ENCODE peak calls at places on chromosomes 6 and 20, in eight cellular contexts. C is foreskin fibroblast; A is uterus; D is fibroblast of lung; G is mucosa of descending colon; E is cardiac muscle cell; J is CD8-positive, alpha-beta T cell; Y is IMR-90. U is an unnamed sample.

GRCh38 chr6:87791485-87791884 is 89.5 kb upstream of the AKIRIN2 start:
- DNase-seq in C (no peak), A (no peak), D (no peak), G (no peak), E (no peak), J (no peak), Y (no peak), U (no peak)

GRCh38 chr6:32153252-32153834 is 598 bp upstream of the PPT2 start:
- DNase-seq in C (no peak), A (peak; percentile 49), D (peak; percentile 52), G (peak; percentile 38), E (peak; percentile 82), J (no peak), Y (peak; percentile 41), U (no peak)

GRCh38 chr6:140641412-140641811 is 1267.0 kb upstream of the CITED2 start:
- DNase-seq in C (no peak), A (no peak), D (no peak), G (no peak), E (no peak), J (no peak), Y (no peak), U (no peak)

GRCh38 chr6:132161283-132161682 is 210.1 kb upstream of the CCN2 start:
- DNase-seq in C (peak; percentile 33), A (no peak), D (peak; percentile 60), G (peak; percentile 9), E (peak; percentile 31), J (no peak), Y (peak; percentile 80), U (peak; percentile 35)

GRCh38 chr6:164152611-164153010 is 738.1 kb downstream of the QKI start:
- DNase-seq in C (no peak), A (no peak), D (peak; percentile 10), G (no peak), E (no peak), J (no peak), Y (no peak), U (no peak)

GRCh38 chr20:57785720-57786119 is 75.9 kb upstream of the PMEPA1 start:
- DNase-seq in C (no peak), A (no peak), D (no peak), G (no peak), E (no peak), J (no peak), Y (no peak), U (no peak)

GRCh38 chr6:7921582-7922199 is 11.1 kb upstream of the TXNDC5 start:
- DNase-seq in C (no peak), A (no peak), D (no peak), G (no peak), E (no peak), J (no peak), Y (no peak), U (no peak)

GRCh38 chr6:44230034-44230675 is 6.8 kb downstream of the SLC29A1 start:
- DNase-seq in C (no peak), A (no peak), D (no peak), G (no peak), E (no peak), J (no peak), Y (no peak), U (no peak)

GRCh38 chr20:8454137-8454712 is 322.2 kb downstream of the PLCB1 start:
- DNase-seq in C (peak; percentile 93), A (no peak), D (peak; percentile 93), G (no peak), E (peak; percentile 8), J (no peak), Y (peak; percentile 97), U (peak; percentile 59)
- TF ChIP-seq CTCF in C (peak; percentile 59), A (no peak), D (peak; percentile 60), G (no peak), E (peak; percentile 70), J (no peak), Y (peak; percentile 73), U (peak; percentile 51)

GRCh38 chr20:34753706-34754461 is 49.7 kb downstream of the TP53INP2 start:
- DNase-seq in C (peak; percentile 34), A (no peak), D (peak; percentile 14), G (no peak), E (no peak), J (no peak), Y (peak; percentile 60), U (peak; percentile 24)
- TF ChIP-seq CTCF in C (no peak), A (no peak), D (no peak), G (no peak), E (no peak), J (no peak), Y (no peak), U (no peak)

DNA sequence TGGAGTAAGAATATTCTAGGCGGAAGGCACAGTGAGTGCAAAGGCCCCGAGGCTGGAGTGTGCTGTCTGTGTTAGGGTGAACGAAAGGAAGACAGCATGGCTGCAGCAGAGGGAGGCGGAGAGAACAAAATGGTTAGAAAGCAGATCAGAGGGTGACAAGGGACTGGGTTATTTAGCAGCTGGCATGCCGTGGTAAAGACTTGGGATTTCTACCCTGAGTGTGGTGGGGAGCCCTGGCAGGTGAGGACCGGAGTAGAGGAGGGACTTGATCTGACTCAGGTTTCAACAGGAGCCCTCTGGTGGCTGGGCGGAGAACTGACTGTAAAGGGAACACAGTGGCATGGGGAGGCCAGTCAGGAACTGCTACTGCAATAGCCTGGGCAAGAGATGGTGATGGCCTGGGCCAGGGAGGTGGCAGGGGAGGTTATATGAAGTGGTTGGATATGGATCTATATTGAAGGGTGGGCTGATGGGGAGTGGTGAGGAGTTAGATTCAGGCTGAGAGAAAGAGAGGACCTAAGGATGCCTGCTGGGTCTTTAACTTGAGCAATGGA is 38.0 kb downstream of the PIM1 start:
- DNase-seq in C (peak; percentile 32), A (peak; percentile 60), D (peak; percentile 59), G (peak; percentile 93), E (peak; percentile 77), J (peak; percentile 89), Y (peak; percentile 70), U (no peak)
- TF ChIP-seq CTCF in C (peak; percentile 88), A (peak; percentile 48), D (peak; percentile 86), G (peak; percentile 61), E (peak; percentile 93), J (peak; percentile 83), Y (peak; percentile 69), U (peak; percentile 80)

GRCh38 chr20:35326732-35327073 is 34.5 kb upstream of the FAM83C start:
- DNase-seq in C (no peak), A (no peak), D (no peak), G (no peak), E (no peak), J (no peak), Y (no peak), U (no peak)

GRCh38 chr20:35328095-35328685 is 36.0 kb upstream of the FAM83C start:
- DNase-seq in C (no peak), A (no peak), D (no peak), G (no peak), E (no peak), J (no peak), Y (no peak), U (no peak)

GRCh38 chr20:35326021-35326731 is 34.0 kb upstream of the FAM83C start:
- DNase-seq in C (no peak), A (no peak), D (peak; percentile 48), G (no peak), E (no peak), J (no peak), Y (no peak), U (no peak)

GRCh38 chr20:35328689-35329088 is 36.5 kb upstream of the FAM83C start:
- DNase-seq in C (no peak), A (no peak), D (no peak), G (no peak), E (no peak), J (no peak), Y (no peak), U (no peak)

GRCh38 chr20:35327074-35327976 is 35.1 kb upstream of the FAM83C start:
- DNase-seq in C (peak; percentile 78), A (no peak), D (no peak), G (peak; percentile 90), E (no peak), J (no peak), Y (peak; percentile 46), U (no peak)
- TF ChIP-seq CTCF in C (no peak), A (no peak), D (no peak), G (no peak), E (no peak), J (no peak), Y (no peak), U (no peak)

GRCh38 chr6:78611097-78611625 is 256.2 kb upstream of the IRAK1BP1 start:
- DNase-seq in C (no peak), A (no peak), D (no peak), G (no peak), E (peak; percentile 27), J (no peak), Y (no peak), U (no peak)

GRCh38 chr6:78607188-78607587 is 260.2 kb upstream of the IRAK1BP1 start:
- DNase-seq in C (no peak), A (no peak), D (peak; percentile 90), G (no peak), E (no peak), J (no peak), Y (peak; percentile 49), U (no peak)

GRCh38 chr6:78614961-78615360 is 252.4 kb upstream of the IRAK1BP1 start:
- DNase-seq in C (no peak), A (no peak), D (no peak), G (no peak), E (no peak), J (no peak), Y (no peak), U (no peak)

GRCh38 chr6:78615430-78615904 is 251.9 kb upstream of the IRAK1BP1 start:
- DNase-seq in C (no peak), A (no peak), D (peak; percentile 45), G (no peak), E (no peak), J (no peak), Y (no peak), U (no peak)

GRCh38 chr6:78611886-78612480 is 255.4 kb upstream of the IRAK1BP1 start:
- DNase-seq in C (no peak), A (no peak), D (no peak), G (no peak), E (peak; percentile 14), J (no peak), Y (no peak), U (no peak)
- TF ChIP-seq CTCF in C (peak; percentile 47), A (no peak), D (peak; percentile 55), G (no peak), E (peak; percentile 64), J (peak; percentile 23), Y (peak; percentile 62), U (peak; percentile 53)

GRCh38 chr6:116268589-116269293 is 11.0 kb downstream of the TSPYL1 start:
- DNase-seq in C (peak; percentile 68), A (no peak), D (peak; percentile 73), G (peak; percentile 25), E (peak; percentile 67), J (no peak), Y (peak; percentile 86), U (peak; percentile 60)
- TF ChIP-seq CTCF in C (peak; percentile 86), A (peak; percentile 74), D (peak; percentile 90), G (peak; percentile 51), E (peak; percentile 91), J (peak; percentile 82), Y (peak; percentile 99), U (peak; percentile 85)

GRCh38 chr6:157235600-157236039 is 87.7 kb downstream of the TMEM242 start:
- DNase-seq in C (peak; percentile 39), A (peak; percentile 73), D (peak; percentile 56), G (peak; percentile 63), E (peak; percentile 71), J (peak; percentile 58), Y (peak; percentile 33), U (no peak)
- TF ChIP-seq CTCF in C (peak; percentile 62), A (peak; percentile 70), D (peak; percentile 68), G (peak; percentile 43), E (peak; percentile 73), J (peak; percentile 68), Y (peak; percentile 58), U (peak; percentile 66)

GRCh38 chr20:50468378-50468798 is 41.8 kb upstream of the PTPN1 start:
- DNase-seq in C (no peak), A (no peak), D (no peak), G (no peak), E (no peak), J (no peak), Y (no peak), U (no peak)
- TF ChIP-seq CTCF in C (no peak), A (no peak), D (no peak), G (no peak), E (no peak), J (no peak), Y (no peak), U (no peak)